ENCODE peak calls at places on chromosomes 3 and 15, in ten cellular contexts. One of them, this sample, is unnamed.

GRCh38 chr3:159821737-159822136 is 166.9 kb upstream of the IL12A start:
- DNase-seq in activated T-helper 1 cell treated with Interleukin-2 at 50 U/mL for 16 hours: no peak
- DNase-seq in stomach: no peak
- DNase-seq in neural crest cell: no peak
- DNase-seq in heart right ventricle: no peak
- DNase-seq in HFFc6: no peak
- DNase-seq in myocyte: peak; percentile 20
- DNase-seq in T-helper 1 cell: no peak
- DNase-seq in left ventricle myocardium inferior: no peak
- DNase-seq in Karpas-422: no peak
- DNase-seq in this sample: no peak

GRCh38 chr3:193711165-193711485 is 118.1 kb downstream of the OPA1 start:
- DNase-seq in myocyte: no peak
- DNase-seq in HFFc6: no peak
- DNase-seq in Karpas-422: no peak
- DNase-seq in T-helper 1 cell: no peak
- DNase-seq in neural crest cell: peak; percentile 65
- DNase-seq in heart right ventricle: no peak
- DNase-seq in left ventricle myocardium inferior: no peak
- DNase-seq in activated T-helper 1 cell treated with Interleukin-2 at 50 U/mL for 16 hours: no peak
- DNase-seq in stomach: no peak
- DNase-seq in this sample: no peak

GRCh38 chr3:923161-923910 is 169.5 kb upstream of the CNTN6 start:
- DNase-seq in neural crest cell: no peak
- DNase-seq in left ventricle myocardium inferior: no peak
- DNase-seq in Karpas-422: no peak
- DNase-seq in HFFc6: no peak
- DNase-seq in stomach: no peak
- DNase-seq in activated T-helper 1 cell treated with Interleukin-2 at 50 U/mL for 16 hours: no peak
- DNase-seq in myocyte: no peak
- DNase-seq in T-helper 1 cell: no peak
- DNase-seq in heart right ventricle: no peak
- DNase-seq in this sample: no peak

GRCh38 chr15:37764733-37765191 is 169.7 kb upstream of the TMCO5A start:
- DNase-seq in stomach: peak; percentile 29
- DNase-seq in HFFc6: peak; percentile 63
- DNase-seq in myocyte: peak; percentile 79
- DNase-seq in T-helper 1 cell: no peak
- DNase-seq in activated T-helper 1 cell treated with Interleukin-2 at 50 U/mL for 16 hours: no peak
- DNase-seq in neural crest cell: peak; percentile 14
- DNase-seq in heart right ventricle: no peak
- DNase-seq in Karpas-422: peak; percentile 91
- DNase-seq in left ventricle myocardium inferior: no peak
- DNase-seq in this sample: no peak

GRCh38 chr3:117045143-117045542 is 335.6 kb downstream of the TUSC7 start:
- DNase-seq in HFFc6: no peak
- DNase-seq in Karpas-422: no peak
- DNase-seq in left ventricle myocardium inferior: no peak
- DNase-seq in stomach: no peak
- DNase-seq in heart right ventricle: no peak
- DNase-seq in neural crest cell: no peak
- DNase-seq in myocyte: no peak
- DNase-seq in T-helper 1 cell: no peak
- DNase-seq in activated T-helper 1 cell treated with Interleukin-2 at 50 U/mL for 16 hours: no peak
- DNase-seq in this sample: no peak

GRCh38 chr3:169152319-169152718 is 511.2 kb downstream of the MECOM start:
- DNase-seq in left ventricle myocardium inferior: no peak
- DNase-seq in activated T-helper 1 cell treated with Interleukin-2 at 50 U/mL for 16 hours: no peak
- DNase-seq in neural crest cell: no peak
- DNase-seq in stomach: peak; percentile 35
- DNase-seq in HFFc6: no peak
- DNase-seq in heart right ventricle: no peak
- DNase-seq in T-helper 1 cell: no peak
- DNase-seq in Karpas-422: no peak
- DNase-seq in myocyte: no peak
- DNase-seq in this sample: no peak

GRCh38 chr15:100721758-100722550 is 119.6 kb downstream of the ASB7 start:
- DNase-seq in left ventricle myocardium inferior: peak; percentile 62
- DNase-seq in heart right ventricle: peak; percentile 53
- DNase-seq in Karpas-422: no peak
- DNase-seq in neural crest cell: no peak
- DNase-seq in HFFc6: peak; percentile 100
- DNase-seq in stomach: peak; percentile 54
- DNase-seq in myocyte: peak; percentile 89
- DNase-seq in T-helper 1 cell: no peak
- DNase-seq in activated T-helper 1 cell treated with Interleukin-2 at 50 U/mL for 16 hours: no peak
- DNase-seq in this sample: no peak

GRCh38 chr3:16053794-16054193 is 120.7 kb upstream of the GALNT15 start:
- DNase-seq in heart right ventricle: no peak
- DNase-seq in myocyte: peak; percentile 39
- DNase-seq in Karpas-422: no peak
- DNase-seq in HFFc6: no peak
- DNase-seq in neural crest cell: no peak
- DNase-seq in T-helper 1 cell: no peak
- DNase-seq in activated T-helper 1 cell treated with Interleukin-2 at 50 U/mL for 16 hours: no peak
- DNase-seq in stomach: no peak
- DNase-seq in left ventricle myocardium inferior: no peak
- DNase-seq in this sample: no peak

GRCh38 chr3:62529230-62529629 is 155.9 kb upstream of the FEZF2 start:
- DNase-seq in myocyte: peak; percentile 65
- DNase-seq in Karpas-422: peak; percentile 52
- DNase-seq in activated T-helper 1 cell treated with Interleukin-2 at 50 U/mL for 16 hours: no peak
- DNase-seq in HFFc6: no peak
- DNase-seq in left ventricle myocardium inferior: peak; percentile 34
- DNase-seq in stomach: peak; percentile 31
- DNase-seq in T-helper 1 cell: no peak
- DNase-seq in heart right ventricle: peak; percentile 42
- DNase-seq in neural crest cell: peak; percentile 65
- DNase-seq in this sample: no peak

GRCh38 chr3:126114406-126115386 is 30.8 kb upstream of the SLC41A3 start:
- DNase-seq in HFFc6: no peak
- DNase-seq in heart right ventricle: no peak
- DNase-seq in T-helper 1 cell: no peak
- DNase-seq in myocyte: no peak
- DNase-seq in neural crest cell: no peak
- DNase-seq in activated T-helper 1 cell treated with Interleukin-2 at 50 U/mL for 16 hours: no peak
- DNase-seq in Karpas-422: no peak
- DNase-seq in left ventricle myocardium inferior: no peak
- DNase-seq in stomach: peak; percentile 21
- DNase-seq in this sample: peak; percentile 58

GRCh38 chr15:25690673-25691543 is 172.2 kb downstream of the ATP10A start:
- DNase-seq in heart right ventricle: no peak
- DNase-seq in myocyte: peak; percentile 57
- DNase-seq in Karpas-422: no peak
- DNase-seq in HFFc6: peak; percentile 85
- DNase-seq in neural crest cell: no peak
- DNase-seq in stomach: no peak
- DNase-seq in left ventricle myocardium inferior: no peak
- DNase-seq in T-helper 1 cell: no peak
- DNase-seq in activated T-helper 1 cell treated with Interleukin-2 at 50 U/mL for 16 hours: no peak
- DNase-seq in this sample: no peak

GRCh38 chr3:18424862-18425640 is at the start of gene SATB1:
- DNase-seq in HFFc6: peak; percentile 50
- DNase-seq in left ventricle myocardium inferior: peak; percentile 89
- DNase-seq in neural crest cell: peak; percentile 81
- DNase-seq in stomach: peak; percentile 77
- DNase-seq in T-helper 1 cell: peak; percentile 58
- DNase-seq in activated T-helper 1 cell treated with Interleukin-2 at 50 U/mL for 16 hours: peak; percentile 47
- DNase-seq in myocyte: peak; percentile 59
- DNase-seq in heart right ventricle: peak; percentile 92
- DNase-seq in Karpas-422: peak; percentile 79
- DNase-seq in this sample: peak; percentile 87

GRCh38 chr3:12638105-12638504 is 25.8 kb downstream of the RAF1 start:
- DNase-seq in myocyte: peak; percentile 30
- DNase-seq in left ventricle myocardium inferior: no peak
- DNase-seq in heart right ventricle: no peak
- DNase-seq in Karpas-422: no peak
- DNase-seq in activated T-helper 1 cell treated with Interleukin-2 at 50 U/mL for 16 hours: no peak
- DNase-seq in HFFc6: no peak
- DNase-seq in T-helper 1 cell: no peak
- DNase-seq in stomach: no peak
- DNase-seq in neural crest cell: no peak
- DNase-seq in this sample: no peak

GRCh38 chr15:53511175-53511574 is 248.3 kb downstream of the WDR72 start:
- DNase-seq in left ventricle myocardium inferior: no peak
- DNase-seq in stomach: no peak
- DNase-seq in activated T-helper 1 cell treated with Interleukin-2 at 50 U/mL for 16 hours: no peak
- DNase-seq in Karpas-422: no peak
- DNase-seq in neural crest cell: no peak
- DNase-seq in HFFc6: no peak
- DNase-seq in heart right ventricle: no peak
- DNase-seq in myocyte: no peak
- DNase-seq in T-helper 1 cell: no peak
- DNase-seq in this sample: no peak

This sample was measured in activated effector memory CD4-positive, alpha-beta T cell treated with anti-CD3 and anti-CD28 coated beads, Interleukin-2, amount 50 U/mL, for 16 hours.